ENCODE peak calls at places on chromosomes 7 and 10, in six cellular contexts. C, E, W, D, S and O are unnamed samples.

GRCh38 chr7:135938086-135938485 is 39.1 kb downstream of the MTPN start:
- DNase-seq in S (no peak), D (no peak), E (no peak), C (no peak), W (no peak), O (no peak)

GRCh38 chr7:148395990-148396716 is 194.4 kb upstream of the C7orf33 start:
- DNase-seq in W (peak; percentile 3), C (no peak), S (peak; percentile 46), E (no peak), D (no peak), O (no peak)

GRCh38 chr7:85564861-85565630 is 378.2 kb upstream of the SEMA3D start:
- DNase-seq in W (no peak), C (no peak), D (no peak), E (no peak), S (no peak), O (no peak)

GRCh38 chr7:44712012-44712411 is 36.6 kb upstream of the ZMIZ2 start:
- DNase-seq in E (no peak), W (no peak), D (no peak), C (peak; percentile 97), S (no peak), O (peak; percentile 48)

GRCh38 chr7:148014473-148014872 is 576.1 kb upstream of the C7orf33 start:
- DNase-seq in E (no peak), C (peak; percentile 43), W (no peak), S (no peak), D (no peak), O (no peak)

GRCh38 chr7:11319491-11320274 is 346.0 kb downstream of the PHF14 start:
- DNase-seq in C (no peak), D (no peak), W (no peak), E (no peak), S (no peak), O (no peak)

GRCh38 chr7:66281678-66282593 is 76.8 kb downstream of the TPST1 start:
- DNase-seq in D (no peak), S (no peak), E (no peak), W (peak; percentile 56), C (no peak), O (peak; percentile 54)

GRCh38 chr7:2321020-2321419 is 6.8 kb upstream of the SNX8 start:
- DNase-seq in S (peak; percentile 72), C (no peak), E (no peak), W (peak; percentile 29), D (no peak), O (peak; percentile 67)

GRCh38 chr7:72243329-72243728 is 168.8 kb downstream of the CALN1 start:
- DNase-seq in D (no peak), W (no peak), C (no peak), S (peak; percentile 6), E (no peak), O (no peak)

GRCh38 chr10:112239347-112239746 is 43.9 kb upstream of the TECTB start:
- DNase-seq in S (no peak), C (no peak), D (no peak), E (no peak), W (no peak), O (no peak)

GRCh38 chr10:35752469-35753450 is 110.7 kb upstream of the FZD8 start:
- DNase-seq in C (no peak), W (no peak), D (no peak), S (no peak), E (no peak), O (peak; percentile 1)
- H3K4me1 ChIP-seq in C (no peaks in the 10 kb centered on the region), W (no peaks in the 10 kb centered on the region), D (no peaks in the 10 kb centered on the region), S (peaks cover 4% of the 10 kb centered on the region), E (peaks cover 2% of the 10 kb centered on the region), O (no peaks in the 10 kb centered on the region)

DNA sequence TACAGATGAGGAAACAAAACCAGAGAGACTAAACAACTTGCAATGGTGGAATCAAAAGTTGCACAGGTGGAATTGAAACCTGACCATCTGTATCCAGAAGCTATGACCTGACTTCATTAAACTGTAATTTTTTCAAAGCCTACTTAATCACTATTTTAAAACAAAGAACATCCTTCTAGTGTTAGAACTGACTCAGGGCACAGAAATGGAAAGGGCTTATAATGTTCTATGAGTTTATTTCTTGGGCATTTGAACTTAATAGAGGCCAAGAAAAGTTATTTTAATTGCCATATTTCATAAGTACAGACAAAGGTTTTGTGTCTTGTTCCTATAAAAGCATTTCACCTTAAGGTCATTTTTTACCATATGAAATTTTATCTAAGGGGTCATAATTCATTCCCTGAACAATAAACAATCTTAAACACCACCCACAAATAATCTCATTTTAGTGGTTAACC is 8.8 kb downstream of the ITGB1 start:
- DNase-seq in W (no peak), S (no peak), E (no peak), C (no peak), D (no peak), O (no peak)
- H3K4me1 ChIP-seq in W (peaks cover 96% of the 10 kb centered on the region), S (peaks cover 86% of the 10 kb centered on the region), E (peaks cover 5% of the 10 kb centered on the region), C (peaks cover 39% of the 10 kb centered on the region), D (peaks cover 47% of the 10 kb centered on the region), O (peaks cover 66% of the 10 kb centered on the region)

DNA sequence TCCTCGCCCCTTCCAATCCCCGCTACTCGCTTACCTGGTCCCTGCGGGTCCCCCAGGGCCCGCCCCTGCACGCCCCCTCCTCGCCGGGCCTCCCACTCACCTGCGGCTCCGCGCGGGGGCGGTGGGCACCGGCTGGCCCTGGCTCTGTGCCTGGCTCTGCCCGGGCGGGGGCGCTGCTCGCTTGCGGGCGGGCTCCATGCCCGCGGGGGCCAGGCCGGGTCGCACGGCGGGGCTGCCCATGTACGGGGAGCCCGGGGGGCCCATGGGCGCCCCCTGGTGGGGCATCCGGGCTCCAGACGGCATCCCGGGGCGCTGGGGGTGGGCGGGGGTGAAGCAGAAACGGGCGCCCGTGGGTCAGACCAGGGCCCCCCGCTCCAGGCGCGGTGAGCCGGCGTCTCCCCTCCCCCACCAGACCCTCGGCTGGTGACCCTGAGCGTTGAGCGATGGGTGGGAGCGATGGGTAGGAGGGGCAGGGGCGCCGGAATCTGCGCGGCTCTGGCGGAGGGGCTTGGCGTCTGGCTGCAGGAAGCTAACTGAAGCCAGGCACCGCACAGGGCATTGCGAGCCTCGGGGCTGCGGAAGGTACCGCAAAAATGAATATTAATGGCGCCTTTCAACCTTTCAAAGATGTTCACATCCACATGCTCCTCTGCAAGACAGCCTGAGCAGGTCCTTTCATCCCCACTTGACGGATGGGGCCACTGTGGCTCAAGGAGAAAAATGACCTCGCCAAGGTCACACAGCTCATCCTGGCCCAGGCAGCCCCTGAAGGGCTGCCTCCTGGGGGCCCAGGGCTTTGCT is 2.9 kb downstream of the SMARCD3 start:
- DNase-seq in W (no peak), S (peak; percentile 62), D (peak; percentile 82), E (peak; percentile 36), C (no peak), O (peak; percentile 99)
- H3K4me1 ChIP-seq in W (peaks cover 56% of the 10 kb centered on the region), S (peaks cover 36% of the 10 kb centered on the region), D (peaks cover 42% of the 10 kb centered on the region), E (peaks cover 52% of the 10 kb centered on the region), C (no peaks in the 10 kb centered on the region), O (peaks cover 41% of the 10 kb centered on the region)

DNA sequence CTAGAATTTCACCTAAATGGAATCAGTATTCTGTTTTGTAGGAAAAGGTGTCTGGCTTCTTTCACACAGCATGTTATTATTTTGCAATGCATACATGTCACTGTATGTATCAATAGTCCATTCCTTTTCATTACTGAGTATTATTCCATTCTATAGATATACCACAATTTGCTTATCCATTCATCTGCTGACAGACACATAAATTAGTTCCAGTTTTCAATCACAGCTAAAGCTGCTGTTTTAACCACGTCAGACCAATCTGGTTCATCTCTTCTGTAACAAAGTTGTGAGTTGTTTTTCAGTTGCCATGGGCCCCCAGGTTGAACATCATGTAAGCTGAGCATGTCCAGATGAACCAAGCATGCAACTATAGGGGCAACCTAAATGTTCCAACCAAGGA is 282.1 kb upstream of the MKLN1 start:
- DNase-seq in C (no peak), D (no peak), W (no peak), E (no peak), S (no peak), O (no peak)
- H3K4me1 ChIP-seq in C (no peaks in the 10 kb centered on the region), D (peaks cover 48% of the 10 kb centered on the region), W (peaks cover 25% of the 10 kb centered on the region), E (peaks cover 7% of the 10 kb centered on the region), S (peaks cover 14% of the 10 kb centered on the region), O (no peaks in the 10 kb centered on the region)

DNA sequence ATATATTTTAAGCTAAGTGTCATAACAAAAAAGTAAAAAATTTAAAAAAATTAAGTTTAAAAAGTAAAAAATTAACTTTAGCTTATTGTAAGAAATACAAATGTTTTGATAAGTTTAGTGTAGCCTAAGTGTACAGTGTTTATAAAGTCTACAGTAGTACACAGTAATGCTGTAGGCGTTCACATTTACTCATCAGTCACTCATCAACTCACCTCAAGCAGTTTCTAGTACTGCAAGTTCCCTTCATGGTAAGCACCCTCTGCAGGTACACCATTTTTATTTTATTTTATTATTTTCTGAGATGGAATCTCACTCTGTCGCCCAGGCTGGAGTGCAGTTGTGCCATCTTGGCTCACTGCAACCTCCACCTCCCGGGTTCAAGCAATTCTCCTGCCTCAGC is 316.0 kb downstream of the FGFR2 start:
- DNase-seq in W (no peak), C (no peak), E (no peak), D (no peak), S (no peak), O (no peak)
- H3K4me1 ChIP-seq in W (no peaks in the 10 kb centered on the region), C (no peaks in the 10 kb centered on the region), E (no peaks in the 10 kb centered on the region), D (no peaks in the 10 kb centered on the region), S (peaks cover 12% of the 10 kb centered on the region), O (no peaks in the 10 kb centered on the region)

GRCh38 chr7:55241958-55242357 is 123.2 kb upstream of the LANCL2 start:
- DNase-seq in S (no peak), W (no peak), E (no peak), C (no peak), D (no peak), O (no peak)

GRCh38 chr7:55240418-55241142 is 124.6 kb upstream of the LANCL2 start:
- DNase-seq in D (no peak), S (no peak), W (no peak), C (no peak), E (no peak), O (no peak)

GRCh38 chr7:55237156-55237721 is 127.9 kb upstream of the LANCL2 start:
- DNase-seq in S (peak; percentile 25), D (no peak), W (no peak), E (no peak), C (no peak), O (no peak)

GRCh38 chr7:55236454-55236853 is 128.7 kb upstream of the LANCL2 start:
- DNase-seq in E (no peak), W (no peak), D (no peak), C (no peak), S (no peak), O (no peak)

DNA sequence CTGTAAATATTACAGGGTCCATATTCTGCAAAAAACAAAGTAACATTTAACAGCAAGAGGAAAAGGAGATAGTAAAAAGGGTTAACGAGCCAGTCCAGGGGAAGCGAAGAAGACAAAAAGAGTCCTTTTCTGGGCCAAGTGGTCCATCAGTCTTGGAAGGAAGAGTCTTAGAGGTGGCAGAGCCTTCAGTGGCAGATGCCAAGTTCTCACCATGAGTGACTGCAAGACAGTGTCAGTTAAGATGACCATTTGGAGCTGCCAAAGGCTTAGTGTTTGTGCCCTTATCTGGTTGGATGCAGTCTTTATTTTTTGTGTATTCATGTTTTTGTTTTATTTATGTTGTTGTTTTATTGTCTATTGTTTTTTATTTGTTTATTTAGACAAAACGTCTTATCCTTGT is 125.7 kb upstream of the LANCL2 start:
- DNase-seq in C (no peak), E (no peak), D (no peak), W (no peak), S (no peak), O (no peak)
- H3K4me1 ChIP-seq in C (no peaks in the 10 kb centered on the region), E (peaks cover 9% of the 10 kb centered on the region), D (no peaks in the 10 kb centered on the region), W (no peaks in the 10 kb centered on the region), S (peaks cover 5% of the 10 kb centered on the region), O (no peaks in the 10 kb centered on the region)

DNA sequence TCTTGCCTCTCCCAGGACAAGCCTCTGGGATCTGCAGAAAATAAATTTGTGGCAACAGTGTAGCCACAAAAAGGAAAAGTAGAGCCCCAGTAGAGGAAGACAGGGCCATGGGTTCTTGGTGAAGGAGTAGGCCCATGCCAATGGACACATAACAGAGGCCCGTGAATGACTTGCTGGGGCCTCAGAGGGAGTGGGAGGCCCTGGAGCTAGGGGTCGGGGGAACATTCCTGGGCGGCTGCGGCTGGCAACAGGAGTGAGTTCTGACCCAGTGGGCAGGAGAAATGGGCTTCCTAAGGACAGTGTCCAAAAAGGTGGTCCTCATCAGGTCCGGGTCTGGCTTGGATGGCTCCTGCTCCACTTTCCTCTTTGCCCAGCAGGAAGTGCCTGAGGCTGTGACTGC is 260.0 kb downstream of the CCSER2 start:
- DNase-seq in W (no peak), S (no peak), E (no peak), C (no peak), D (no peak), O (no peak)
- H3K4me1 ChIP-seq in W (no peaks in the 10 kb centered on the region), S (peaks cover 19% of the 10 kb centered on the region), E (no peaks in the 10 kb centered on the region), C (no peaks in the 10 kb centered on the region), D (no peaks in the 10 kb centered on the region), O (no peaks in the 10 kb centered on the region)